ENCODE peak calls at places on chromosomes 1 and 21, in six cellular contexts. L is A549, M is transverse colon, A is K562, O is stomach, T is upper lobe of left lung. Q is an unnamed sample.

GRCh38 chr1:28983509-28984310 is 69.3 kb downstream of the EPB41 start:
- DNase-seq in L (no peak), M (no peak), A (no peak), O (peak; percentile 29), T (peak; percentile 70), Q (no peak)

GRCh38 chr1:235017719-235018118 is 110.9 kb downstream of the TOMM20 start:
- DNase-seq in L (no peak), M (no peak), A (no peak), O (no peak), T (no peak), Q (no peak)

GRCh38 chr1:14487671-14488070 is 110.8 kb upstream of the KAZN start:
- DNase-seq in L (no peak), M (no peak), A (no peak), O (no peak), T (no peak), Q (no peak)

GRCh38 chr1:224432672-224433040 is 1.9 kb downstream of the WDR26 start:
- DNase-seq in L (no peak), M (no peak), A (peak; percentile 25), O (no peak), T (no peak), Q (no peak)

GRCh38 chr1:69230223-69230622 is 337.5 kb upstream of the LRRC7 start:
- DNase-seq in L (no peak), M (no peak), A (no peak), O (no peak), T (no peak), Q (no peak)

GRCh38 chr21:42561742-42562141 is 48.1 kb downstream of the SLC37A1 start:
- DNase-seq in L (no peak), M (peak; percentile 44), A (peak; percentile 67), O (no peak), T (peak; percentile 20), Q (no peak)

GRCh38 chr1:145995964-145996432 is 381 bp downstream of the TXNIP start:
- DNase-seq in L (no peak), M (no peak), A (peak; percentile 36), O (peak; percentile 37), T (peak; percentile 25), Q (no peak)

GRCh38 chr21:42366292-42367010 is at the start of gene TFF1:
- DNase-seq in L (peak; percentile 41), M (peak; percentile 66), A (no peak), O (peak; percentile 79), T (peak; percentile 48), Q (no peak)

GRCh38 chr1:204866051-204866596 is 4.5 kb upstream of the NFASC start:
- DNase-seq in L (no peak), M (no peak), A (no peak), O (no peak), T (no peak), Q (no peak)

GRCh38 chr1:74534241-74534640 is 21.8 kb upstream of the LRRC53 start:
- DNase-seq in L (no peak), M (no peak), A (no peak), O (no peak), T (no peak), Q (no peak)

GRCh38 chr1:3468236-3469103 is 14.0 kb downstream of the ARHGEF16 start:
- DNase-seq in L (no peak), M (peak; percentile 8), A (no peak), O (no peak), T (no peak), Q (no peak)

GRCh38 chr1:2392071-2392442 is 416 bp downstream of the RER1 start:
- DNase-seq in L (peak; percentile 4), M (no peak), A (peak; percentile 84), O (no peak), T (no peak), Q (no peak)

GRCh38 chr1:163195728-163196448 is 6.8 kb downstream of the RGS5 start:
- DNase-seq in L (no peak), M (no peak), A (no peak), O (no peak), T (no peak), Q (no peak)

GRCh38 chr1:167310732-167311131 is 90.0 kb downstream of the POU2F1 start:
- DNase-seq in L (no peak), M (no peak), A (no peak), O (no peak), T (no peak), Q (no peak)

GRCh38 chr1:16132325-16132785 is 23.5 kb downstream of the EPHA2 start:
- DNase-seq in L (no peak), M (no peak), A (no peak), O (no peak), T (no peak), Q (no peak)

GRCh38 chr1:26405281-26405915 is 5.2 kb upstream of the LIN28A start:
- DNase-seq in L (no peak), M (no peak), A (no peak), O (no peak), T (no peak), Q (no peak)

GRCh38 chr1:203769505-203770343 is 4.7 kb downstream of the LAX1 start:
- DNase-seq in L (peak; percentile 25), M (peak; percentile 91), A (peak; percentile 19), O (peak; percentile 74), T (peak; percentile 80), Q (peak; percentile 35)

GRCh38 chr1:203625623-203626189 is 926 bp upstream of the ATP2B4 start:
- DNase-seq in L (no peak), M (peak; percentile 72), A (peak; percentile 79), O (no peak), T (peak; percentile 44), Q (no peak)

GRCh38 chr1:80882552-80882951 is 918.2 kb upstream of the ADGRL2 start:
- DNase-seq in L (no peak), M (no peak), A (no peak), O (no peak), T (no peak), Q (no peak)

GRCh38 chr1:204431310-204432184 is 19.9 kb upstream of the PPP1R15B start:
- DNase-seq in L (peak; percentile 79), M (peak; percentile 83), A (peak; percentile 88), O (peak; percentile 89), T (peak; percentile 77), Q (peak; percentile 92)

GRCh38 chr1:201488817-201489581 is 17.9 kb downstream of the CSRP1 start:
- DNase-seq in L (peak; percentile 88), M (no peak), A (no peak), O (no peak), T (peak; percentile 52), Q (peak; percentile 61)

GRCh38 chr1:160460683-160461287 is 60.4 kb downstream of the VANGL2 start:
- DNase-seq in L (no peak), M (no peak), A (no peak), O (no peak), T (no peak), Q (no peak)

GRCh38 chr1:117466761-117467160 is 99.5 kb downstream of the MAN1A2 start:
- DNase-seq in L (no peak), M (no peak), A (no peak), O (no peak), T (no peak), Q (no peak)

GRCh38 chr1:67883069-67883468 is 49.8 kb upstream of the GNG12 start:
- DNase-seq in L (peak; percentile 27), M (no peak), A (no peak), O (no peak), T (no peak), Q (no peak)

GRCh38 chr1:39623053-39623452 is 16.4 kb downstream of the HEYL start:
- DNase-seq in L (no peak), M (no peak), A (peak; percentile 17), O (no peak), T (no peak), Q (no peak)

GRCh38 chr1:246280551-246280950 is 226.5 kb downstream of the SMYD3 start:
- DNase-seq in L (no peak), M (no peak), A (no peak), O (no peak), T (no peak), Q (no peak)

GRCh38 chr1:54124906-54125305 is 27.9 kb downstream of the CDCP2 start:
- DNase-seq in L (no peak), M (no peak), A (no peak), O (no peak), T (no peak), Q (no peak)

GRCh38 chr1:208942394-208942793 is 641.1 kb upstream of the CAMK1G start:
- DNase-seq in L (no peak), M (no peak), A (no peak), O (no peak), T (no peak), Q (no peak)

GRCh38 chr21:44919913-44920693 is 596 bp downstream of the ITGB2 start:
- DNase-seq in L (no peak), M (no peak), A (no peak), O (no peak), T (no peak), Q (no peak)

DNA sequence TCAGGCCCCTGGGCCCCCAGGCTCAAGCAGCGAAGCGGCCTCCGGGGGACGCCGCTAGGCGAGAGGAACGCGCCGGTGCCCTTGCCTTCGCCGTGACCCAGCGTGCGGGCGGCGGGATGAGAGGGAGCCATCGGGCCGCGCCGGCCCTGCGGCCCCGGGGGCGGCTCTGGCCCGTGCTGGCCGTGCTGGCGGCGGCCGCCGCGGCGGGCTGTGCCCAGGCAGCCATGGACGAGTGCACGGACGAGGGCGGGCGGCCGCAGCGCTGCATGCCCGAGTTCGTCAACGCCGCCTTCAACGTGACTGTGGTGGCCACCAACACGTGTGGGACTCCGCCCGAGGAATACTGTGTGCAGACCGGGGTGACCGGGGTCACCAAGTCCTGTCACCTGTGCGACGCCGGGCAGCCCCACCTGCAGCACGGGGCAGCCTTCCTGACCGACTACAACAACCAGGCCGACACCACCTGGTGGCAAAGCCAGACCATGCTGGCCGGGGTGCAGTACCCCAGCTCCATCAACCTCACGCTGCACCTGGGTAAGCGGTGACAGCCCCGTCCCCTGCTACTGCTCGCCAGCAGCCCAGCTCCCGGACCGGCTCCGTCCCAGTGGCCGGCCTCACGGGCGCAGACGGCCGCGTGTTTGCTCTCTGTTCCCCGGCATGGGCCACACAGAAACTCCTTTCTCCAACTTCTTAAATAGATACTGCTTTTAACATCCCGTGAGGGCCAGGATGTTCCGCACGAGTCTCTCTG is 556 bp downstream of the LAMC1 start:
- DNase-seq in L (peak; percentile 86), M (peak; percentile 84), A (peak; percentile 20), O (peak; percentile 85), T (peak; percentile 90), Q (peak; percentile 33)
- H3K27ac ChIP-seq in L (peak overlapping the region; percentile 99), M (peak overlapping the region; percentile 96), A (no peak overlapping the region), O (peak overlapping the region; percentile 100), T (peak overlapping the region; percentile 97), Q (peak overlapping the region; percentile 93)

DNA sequence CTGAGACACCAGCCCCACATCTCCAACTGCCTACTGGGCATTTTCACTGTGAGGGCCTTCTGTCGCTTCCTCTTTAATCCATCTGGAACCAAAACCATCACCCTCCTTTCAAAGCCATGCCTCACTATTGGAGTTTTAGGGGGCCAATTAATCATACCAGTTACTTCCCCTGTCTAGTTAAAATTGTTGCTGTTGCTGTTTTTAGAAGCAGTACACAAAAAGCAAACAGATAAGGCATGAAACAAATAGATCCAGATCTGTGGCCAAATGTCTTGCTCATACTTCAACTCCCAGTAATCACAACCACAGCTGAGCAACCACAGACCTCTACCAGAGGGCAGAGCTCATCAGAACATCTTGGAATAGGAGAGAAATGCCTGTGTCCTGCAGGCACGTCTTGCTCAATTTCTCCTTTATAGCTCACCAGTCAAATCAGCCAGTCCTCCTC is 133.8 kb upstream of the C1orf105 start:
- DNase-seq in L (no peak), M (no peak), A (no peak), O (no peak), T (no peak), Q (peak; percentile 38)
- TF ChIP-seq EP300 in L (no peak), M (no peak), A (no peak), O (no peak), T (no peak), Q (no peak)

GRCh38 chr1:174274884-174275283 is 115.6 kb downstream of the RABGAP1L start:
- DNase-seq in L (no peak), M (no peak), A (no peak), O (no peak), T (no peak), Q (no peak)
- H3K4me1 ChIP-seq in L (no peaks in the 10 kb centered on the region), M (no peaks in the 10 kb centered on the region), A (no peaks in the 10 kb centered on the region), O (no peaks in the 10 kb centered on the region), T (no peaks in the 10 kb centered on the region), Q (no peaks in the 10 kb centered on the region)

GRCh38 chr1:21322681-21323016 is 32.4 kb upstream of the ECE1 start:
- DNase-seq in L (no peak), M (no peak), A (no peak), O (no peak), T (no peak), Q (no peak)
- H3K27ac ChIP-seq in L (peak overlapping the region; percentile 98), M (peak overlapping the region; percentile 82), A (no peak overlapping the region), O (peak overlapping the region; percentile 43), T (peak overlapping the region; percentile 82), Q (peak overlapping the region; percentile 98)

Q was measured in tibial nerve.